ENCODE peak calls at places on chromosomes 4 and X, in five cellular contexts. N, H, K, Z and A are unnamed samples.
A peak's percentile ranks its signal among the peaks of the same experiment; 100 is the strongest.

GRCh38 chr4:93444860-93445259 is 383.7 kb upstream of the ATOH1 start:
- DNase-seq in Z (no peak), K (no peak), N (no peak), H (no peak), A (no peak)

GRCh38 chr4:8705161-8706145 is 112.9 kb downstream of the CPZ start:
- DNase-seq in Z (no peak), K (no peak), H (no peak), N (no peak), A (peak; percentile 5)

GRCh38 chr4:45072981-45073380 is 346.6 kb upstream of the GNPDA2 start:
- DNase-seq in Z (no peak), N (no peak), H (no peak), K (no peak), A (no peak)

GRCh38 chr4:60617731-60618130 is 582.4 kb upstream of the ADGRL3 start:
- DNase-seq in H (no peak), N (no peak), K (no peak), Z (no peak), A (no peak)

GRCh38 chr4:38563703-38564490 is 100.1 kb upstream of the KLF3 start:
- DNase-seq in N (no peak), K (no peak), Z (no peak), H (no peak), A (no peak)

GRCh38 chrX:107718156-107718621 is 57.4 kb downstream of the TSC22D3 start:
- DNase-seq in N (peak; percentile 77), H (peak; percentile 81), Z (peak; percentile 61), K (peak; percentile 77), A (peak; percentile 59)

GRCh38 chr4:128782875-128783614 is 26.5 kb upstream of the JADE1 start:
- DNase-seq in N (no peak), K (peak; percentile 12), H (no peak), Z (no peak), A (no peak)

GRCh38 chr4:38533024-38533556 is 130.9 kb upstream of the KLF3 start:
- DNase-seq in H (peak; percentile 23), K (peak; percentile 17), N (no peak), Z (no peak), A (no peak)

GRCh38 chr4:185570727-185571126 is 35.4 kb upstream of the PDLIM3 start:
- DNase-seq in Z (no peak), K (no peak), N (no peak), H (no peak), A (no peak)

GRCh38 chrX:153782324-153782723 is 1.5 kb downstream of the SRPK3 start:
- DNase-seq in Z (no peak), H (no peak), K (no peak), N (no peak), A (no peak)

GRCh38 chr4:168483786-168484185 is 3.5 kb upstream of the DDX60L start:
- DNase-seq in H (no peak), K (no peak), Z (no peak), N (no peak), A (no peak)

GRCh38 chr4:189092596-189092995 is 848.1 kb upstream of the FRG1 start:
- DNase-seq in K (no peak), N (no peak), Z (no peak), H (no peak), A (no peak)

DNA sequence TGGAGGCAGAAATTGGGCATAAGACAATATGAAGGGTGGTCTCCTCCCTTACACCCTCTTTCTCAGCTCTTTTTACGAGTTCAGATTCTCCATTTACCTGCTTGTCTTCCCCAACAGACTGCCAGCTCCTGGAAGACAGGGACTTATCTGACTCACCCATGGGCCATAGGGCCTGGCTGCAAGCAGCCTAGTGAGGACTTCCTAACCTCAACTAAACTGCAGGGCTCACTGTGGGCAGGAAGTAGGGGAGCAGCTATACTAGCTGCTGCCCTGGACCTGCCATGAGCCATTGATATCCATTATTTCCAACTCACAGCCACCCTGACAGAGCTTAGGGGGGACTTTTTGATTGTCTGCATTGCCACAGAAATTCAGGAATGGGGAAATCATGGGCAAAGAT is 11.5 kb upstream of the ZNF718 start:
- DNase-seq in Z (no peak), N (no peak), K (no peak), H (no peak), A (no peak)
- H3K9me3 ChIP-seq in Z (no peaks in the 10 kb centered on the region), N (no peaks in the 10 kb centered on the region), K (peaks cover 2% of the 10 kb centered on the region), H (no peaks in the 10 kb centered on the region), A (no peaks in the 10 kb centered on the region)

DNA sequence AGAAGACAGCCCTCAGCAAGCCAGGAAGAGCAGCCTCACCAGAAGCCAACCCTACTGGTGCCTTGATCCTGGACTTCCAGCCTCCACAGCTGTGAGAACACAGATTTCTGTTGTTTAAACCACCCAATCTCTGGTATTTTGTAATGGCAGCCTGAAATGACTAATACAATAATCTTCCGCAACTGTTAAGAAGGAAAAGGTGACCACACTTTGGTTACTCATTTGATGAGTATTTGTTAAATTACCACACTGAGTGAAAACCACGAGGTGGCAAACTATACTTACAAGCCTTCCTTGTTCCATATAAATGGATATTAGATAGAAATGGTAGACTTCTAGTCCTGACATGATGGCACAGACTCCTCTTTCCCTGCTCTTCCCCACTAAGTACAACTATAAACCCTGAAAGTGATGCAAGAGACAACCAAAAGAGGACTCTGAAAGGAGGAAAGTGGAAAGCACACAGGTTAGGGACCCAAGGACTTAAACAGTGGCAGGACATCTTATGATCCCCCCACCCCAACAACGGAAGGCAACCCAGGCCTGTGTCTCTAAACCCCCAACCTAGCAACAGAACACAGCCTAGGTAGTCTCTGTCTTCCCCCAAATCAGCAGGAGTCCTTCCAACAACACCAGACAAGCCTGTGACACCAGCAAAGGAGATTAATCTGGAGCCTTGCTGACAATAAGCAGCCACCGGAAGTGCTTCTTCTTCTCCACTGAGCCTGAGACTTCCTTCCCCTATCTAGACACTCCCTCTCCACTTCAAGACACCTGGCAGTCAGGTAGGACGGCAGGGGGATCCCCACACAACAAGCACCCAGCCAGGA is 12.3 kb downstream of the ZNF182 start:
- DNase-seq in H (no peak), K (no peak), N (no peak), Z (no peak), A (no peak)
- H3K9me3 ChIP-seq in H (no peaks in the 10 kb centered on the region), K (no peaks in the 10 kb centered on the region), N (no peaks in the 10 kb centered on the region), Z (no peaks in the 10 kb centered on the region), A (no peaks in the 10 kb centered on the region)

GRCh38 chrX:143940119-143940518 is 56.2 kb downstream of the UBE2NL start:
- DNase-seq in H (no peak), Z (no peak), K (no peak), N (no peak), A (no peak)

GRCh38 chrX:143945171-143945570 is 61.3 kb downstream of the UBE2NL start:
- DNase-seq in N (no peak), Z (no peak), K (no peak), H (no peak), A (no peak)
- H3K9me3 ChIP-seq in N (no peaks in the 10 kb centered on the region), Z (no peaks in the 10 kb centered on the region), K (no peaks in the 10 kb centered on the region), H (no peaks in the 10 kb centered on the region), A (no peaks in the 10 kb centered on the region)

GRCh38 chr4:20370284-20370683 is 118.6 kb downstream of the SLIT2 start:
- DNase-seq in K (no peak), H (no peak), Z (no peak), N (no peak), A (no peak)
- H3K9me3 ChIP-seq in K (no peaks in the 10 kb centered on the region), H (no peaks in the 10 kb centered on the region), Z (no peaks in the 10 kb centered on the region), N (no peaks in the 10 kb centered on the region), A (no peaks in the 10 kb centered on the region)

DNA sequence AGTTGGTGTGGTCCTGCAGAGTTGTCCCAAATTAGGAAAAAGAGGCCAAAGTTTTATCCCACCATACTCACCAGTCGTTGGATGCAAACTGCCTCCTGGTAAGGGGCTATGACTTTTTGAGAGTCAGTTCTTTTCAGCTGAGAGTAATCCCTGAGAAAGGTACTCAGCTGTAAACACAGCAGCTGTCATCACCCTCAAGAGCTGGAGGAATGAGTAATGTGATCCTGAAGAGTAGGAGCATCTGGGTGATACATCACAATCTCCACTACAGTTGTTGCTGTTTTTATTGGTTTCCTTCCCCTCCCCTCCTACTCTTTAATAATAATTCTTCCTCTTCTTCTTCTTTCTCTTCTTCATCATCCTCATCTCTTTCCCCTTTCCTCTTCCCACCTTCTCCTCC is 5.7 kb downstream of the MAGEE1 start:
- DNase-seq in N (no peak), Z (no peak), K (no peak), H (no peak), A (no peak)
- H3K9me3 ChIP-seq in N (no peaks in the 10 kb centered on the region), Z (no peaks in the 10 kb centered on the region), K (no peaks in the 10 kb centered on the region), H (no peaks in the 10 kb centered on the region), A (no peaks in the 10 kb centered on the region)

GRCh38 chr4:71878388-71878787 is 94.5 kb upstream of the GC start:
- DNase-seq in H (no peak), K (no peak), Z (no peak), N (no peak), A (no peak)
- H3K9me3 ChIP-seq in H (no peaks in the 10 kb centered on the region), K (no peaks in the 10 kb centered on the region), Z (no peaks in the 10 kb centered on the region), N (no peaks in the 10 kb centered on the region), A (no peaks in the 10 kb centered on the region)

DNA sequence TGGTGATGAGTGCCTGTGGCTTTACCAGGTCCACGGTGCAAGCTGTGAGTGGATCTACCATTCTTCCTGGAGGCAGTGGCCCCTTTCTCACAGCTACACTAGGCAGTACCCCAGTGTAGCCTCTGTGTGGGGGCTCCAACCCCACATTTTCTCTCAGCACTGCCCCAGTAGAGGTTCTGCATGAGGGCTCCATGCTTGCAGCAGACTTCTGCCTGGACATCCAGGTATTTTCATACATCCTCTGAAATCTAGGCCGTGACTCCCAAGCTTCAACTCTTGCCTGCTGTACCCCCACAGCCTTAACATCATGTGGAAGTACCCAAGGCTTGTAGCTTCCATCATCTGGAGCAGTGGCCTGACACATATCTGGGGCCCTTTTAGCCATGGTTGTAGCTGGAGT is 90.1 kb downstream of the SH3BGRL start:
- DNase-seq in H (no peak), K (peak; percentile 1), Z (no peak), N (no peak), A (no peak)
- H3K9me3 ChIP-seq in H (no peaks in the 10 kb centered on the region), K (no peaks in the 10 kb centered on the region), Z (peaks cover 3% of the 10 kb centered on the region), N (no peaks in the 10 kb centered on the region), A (no peaks in the 10 kb centered on the region)

DNA sequence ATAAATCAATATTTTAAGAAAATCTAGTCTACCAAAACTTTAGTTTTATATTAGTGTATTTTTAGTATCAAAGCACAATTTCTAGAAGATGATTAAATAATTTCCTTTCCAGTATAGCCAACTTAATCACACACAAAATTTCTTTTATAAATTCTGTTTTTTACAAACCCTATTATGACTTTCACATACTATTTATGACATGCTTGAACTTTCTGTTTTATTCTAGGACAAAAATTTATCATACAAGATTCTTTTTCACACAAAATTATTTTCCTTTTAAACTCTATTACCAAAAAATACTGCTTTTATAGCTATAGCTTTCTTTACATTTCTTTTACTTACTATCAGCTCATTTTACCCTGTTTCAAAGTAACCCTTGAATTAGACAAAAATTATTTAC is 149.5 kb downstream of the OR13H1 start:
- DNase-seq in Z (no peak), N (no peak), K (no peak), H (no peak), A (no peak)
- H3K9me3 ChIP-seq in Z (no peaks in the 10 kb centered on the region), N (no peaks in the 10 kb centered on the region), K (no peaks in the 10 kb centered on the region), H (no peaks in the 10 kb centered on the region), A (no peaks in the 10 kb centered on the region)

GRCh38 chrX:35439042-35439639 is 359.0 kb upstream of the MAGEB16 start:
- DNase-seq in K (no peak), Z (no peak), N (no peak), H (no peak), A (no peak)

GRCh38 chrX:35442421-35442820 is 355.7 kb upstream of the MAGEB16 start:
- DNase-seq in Z (no peak), K (no peak), N (no peak), H (no peak), A (no peak)

DNA sequence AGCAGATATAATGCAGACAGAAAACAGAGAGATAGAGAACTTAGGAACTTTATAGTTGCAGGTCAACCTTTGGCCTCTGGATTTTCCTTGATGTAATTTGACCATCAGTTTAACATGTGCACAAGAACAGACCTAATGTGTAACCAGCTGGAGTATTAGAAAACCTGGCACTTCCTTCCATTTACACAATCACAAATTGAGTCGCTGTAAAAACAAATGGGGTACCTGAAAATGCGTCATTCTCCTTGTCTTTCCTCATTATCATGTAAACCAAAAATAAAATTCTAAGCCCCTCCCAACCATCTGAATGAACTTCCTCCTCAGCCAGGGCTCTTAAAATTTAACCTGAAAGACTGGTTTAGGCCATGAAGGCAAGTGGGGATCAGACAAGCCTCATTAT is 358.4 kb upstream of the MAGEB16 start:
- DNase-seq in Z (no peak), K (no peak), N (no peak), H (no peak), A (no peak)
- H3K9me3 ChIP-seq in Z (no peaks in the 10 kb centered on the region), K (no peaks in the 10 kb centered on the region), N (no peaks in the 10 kb centered on the region), H (no peaks in the 10 kb centered on the region), A (no peaks in the 10 kb centered on the region)